ENCODE peak calls at places on chromosomes 12 and 14, in nine cellular contexts. I is fibroblast of lung, E is MM.1S, O is HCT116, Y is endothelial cell of umbilical vein, T is GM23248, N is K562, S is H9, Q is hepatocyte. W is an unnamed sample. For H3K9me3, the result is how much of the 10 kb centered on the place peaks cover.

GRCh38 chr12:10965511-10965910 is 21.2 kb downstream of the TAS2R50 start:
- DNase-seq in I (no peak), E (no peak), O (no peak), Y (no peak), T (peak), N (no peak), S (no peak), Q (no peak), W (no peak)

GRCh38 chr14:68785817-68786490 is 6.9 kb downstream of the ZFP36L1 start:
- DNase-seq in I (peak), E (no peak), O (no peak), Y (peak), T (peak), N (no peak), S (no peak), Q (peak), W (peak)

GRCh38 chr12:59715434-59715833 is 119.6 kb downstream of the SLC16A7 start:
- DNase-seq in I (no peak), E (no peak), O (no peak), Y (no peak), T (no peak), N (no peak), S (no peak), Q (no peak), W (no peak)

GRCh38 chr12:71958993-71959588 is 20.4 kb downstream of the TPH2 start:
- DNase-seq in I (peak), E (no peak), O (no peak), Y (no peak), T (peak), N (no peak), S (no peak), Q (no peak), W (no peak)

GRCh38 chr12:10385181-10385613 is 4.6 kb downstream of the KLRK1 start:
- DNase-seq in I (peak), E (no peak), O (no peak), Y (no peak), T (peak), N (no peak), S (no peak), Q (peak), W (peak)

GRCh38 chr14:86464386-86464785 is 934.4 kb downstream of the FLRT2 start:
- DNase-seq in I (peak), E (no peak), O (no peak), Y (no peak), T (peak), N (no peak), S (no peak), Q (no peak), W (no peak)

GRCh38 chr12:68538722-68539614 is 71.7 kb upstream of the RAP1B start:
- DNase-seq in I (peak), E (peak), O (no peak), Y (peak), T (peak), N (peak), S (peak), Q (no peak), W (peak)

GRCh38 chr14:39060818-39061437 is 42.1 kb downstream of the SEC23A start:
- DNase-seq in I (no peak), E (peak), O (no peak), Y (no peak), T (no peak), N (no peak), S (no peak), Q (no peak), W (peak)

GRCh38 chr12:85441025-85441424 is 161.0 kb downstream of the ALX1 start:
- DNase-seq in I (no peak), E (no peak), O (no peak), Y (no peak), T (no peak), N (no peak), S (no peak), Q (no peak), W (no peak)

GRCh38 chr12:130076126-130076525 is 86.1 kb upstream of the FZD10 start:
- DNase-seq in I (no peak), E (no peak), O (no peak), Y (no peak), T (no peak), N (no peak), S (no peak), Q (no peak), W (no peak)

GRCh38 chr12:48861111-48861510 is 4.6 kb downstream of the RND1 start:
- DNase-seq in I (no peak), E (no peak), O (no peak), Y (no peak), T (peak), N (no peak), S (no peak), Q (no peak), W (no peak)

GRCh38 chr14:99794156-99794780 is 1.1 kb downstream of the EML1 start:
- DNase-seq in I (no peak), E (no peak), O (no peak), Y (no peak), T (peak), N (no peak), S (no peak), Q (no peak), W (no peak)
- H2AFZ ChIP-seq in I (no peak), E (no peak), O (no peak), Y (no peak), T (peak), N (no peak), S (no peak), Q (peak), W (peak)

GRCh38 chr12:132922676-132923075 is 33.4 kb downstream of the ZNF605 start:
- DNase-seq in I (no peak), E (no peak), O (no peak), Y (no peak), T (no peak), N (no peak), S (no peak), Q (no peak), W (peak)

GRCh38 chr12:132923356-132923909 is 32.7 kb downstream of the ZNF605 start:
- DNase-seq in I (no peak), E (no peak), O (no peak), Y (no peak), T (peak), N (no peak), S (no peak), Q (no peak), W (no peak)

GRCh38 chr12:132924356-132924755 is 31.8 kb downstream of the ZNF605 start:
- DNase-seq in I (no peak), E (no peak), O (no peak), Y (no peak), T (no peak), N (no peak), S (no peak), Q (no peak), W (no peak)

GRCh38 chr12:132918680-132919079 is 31.3 kb upstream of the CHFR start:
- DNase-seq in I (no peak), E (no peak), O (no peak), Y (no peak), T (no peak), N (no peak), S (no peak), Q (no peak), W (no peak)

DNA sequence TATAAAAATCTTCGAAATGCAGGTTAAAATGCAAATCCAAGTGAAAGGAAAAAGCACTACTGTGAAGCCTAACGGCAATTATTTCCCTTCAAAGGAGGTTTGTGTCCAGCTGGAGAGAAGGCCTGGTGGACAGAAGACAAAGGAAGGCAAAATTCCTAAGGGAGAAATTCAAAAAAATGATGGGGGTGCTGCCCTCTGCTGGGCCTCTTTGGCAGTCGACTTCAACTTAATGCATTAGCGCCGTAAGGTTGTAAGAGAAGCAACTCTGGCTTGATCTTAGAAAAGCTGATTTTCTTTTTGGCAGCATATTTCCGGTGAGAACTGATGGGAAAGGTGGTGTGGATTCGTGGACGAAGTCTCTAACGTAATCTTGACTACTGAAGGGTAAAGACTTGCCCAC is 34.3 kb upstream of the CHFR start:
- DNase-seq in I (no peak), E (no peak), O (peak), Y (no peak), T (no peak), N (peak), S (no peak), Q (no peak), W (no peak)
- H3K9me3 ChIP-seq in I (under half), E (under half), O (under half), Y (under half), T (under half), N (under half), S (half or more), Q (half or more), W (under half)

GRCh38 chr12:32124637-32125036 is 18.0 kb downstream of the BICD1 start:
- DNase-seq in I (no peak), E (no peak), O (no peak), Y (no peak), T (no peak), N (no peak), S (no peak), Q (no peak), W (no peak)

GRCh38 chr12:32131666-32132065 is 25.0 kb downstream of the BICD1 start:
- DNase-seq in I (no peak), E (no peak), O (no peak), Y (no peak), T (no peak), N (no peak), S (no peak), Q (no peak), W (no peak)

GRCh38 chr12:32125455-32126084 is 18.9 kb downstream of the BICD1 start:
- DNase-seq in I (no peak), E (no peak), O (no peak), Y (no peak), T (no peak), N (no peak), S (no peak), Q (no peak), W (peak)

DNA sequence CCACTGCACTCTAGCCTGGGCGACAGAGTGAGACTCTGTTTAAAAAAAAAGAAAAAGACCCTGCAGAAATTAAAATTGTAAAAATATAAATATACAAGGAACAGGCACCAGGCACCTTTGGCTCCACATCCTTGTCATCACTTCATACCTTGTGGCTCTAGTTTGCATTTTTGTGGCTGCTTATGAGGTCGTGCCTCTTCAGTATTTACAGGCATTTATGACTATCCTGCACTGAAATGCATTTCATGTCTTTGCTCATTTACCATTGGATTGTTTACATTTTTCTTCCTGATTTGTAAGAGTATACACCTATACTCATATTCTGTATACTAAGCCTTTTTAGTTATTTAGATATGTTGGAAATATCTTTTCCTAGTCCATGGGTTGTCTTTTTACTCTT is 20.1 kb downstream of the BICD1 start:
- DNase-seq in I (no peak), E (no peak), O (no peak), Y (no peak), T (peak), N (no peak), S (no peak), Q (no peak), W (no peak)
- H2AFZ ChIP-seq in I (no peak), E (no peak), O (no peak), Y (no peak), T (no peak), N (no peak), S (no peak), Q (no peak), W (no peak)

GRCh38 chr14:19906665-19907064 is 13.7 kb upstream of the OR4K5 start:
- DNase-seq in I (no peak), E (no peak), O (no peak), Y (no peak), T (no peak), N (no peak), S (no peak), Q (no peak), W (no peak)

DNA sequence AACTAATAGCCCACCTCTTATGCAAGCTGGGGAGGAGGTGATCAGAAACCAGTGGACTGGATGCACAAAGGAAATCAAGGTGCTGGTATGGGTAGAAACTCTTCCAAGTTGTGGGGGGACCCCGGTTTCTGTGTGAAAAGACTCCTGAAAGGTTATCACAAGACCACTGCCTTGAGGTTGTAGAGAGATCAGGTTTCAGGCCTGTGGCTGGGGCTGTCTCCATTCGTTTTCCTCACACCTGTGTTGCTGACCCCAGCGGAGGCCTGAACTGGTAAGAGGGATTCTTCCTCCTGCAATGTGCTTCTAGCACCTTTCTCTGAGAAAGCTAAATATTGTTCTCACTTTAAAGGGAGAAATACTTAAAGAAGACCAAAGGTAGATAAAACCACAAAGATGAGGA is 9.3 kb upstream of the OR4K5 start:
- DNase-seq in I (no peak), E (no peak), O (no peak), Y (no peak), T (no peak), N (no peak), S (no peak), Q (no peak), W (no peak)
- H3K9me3 ChIP-seq in I (under half), E (under half), O (under half), Y (under half), T (under half), N (under half), S (half or more), Q (under half), W (under half)

W was measured in osteoblast.